ENCODE peak calls at places on chromosomes 13 and 19, in ten cellular contexts. C is CD8-positive, alpha-beta T cell; L is endodermal cell; E is heart left ventricle; M is neuronal stem cell; A is thoracic aorta; W is ovary; I is thyroid gland; T is pancreas; X is adipocyte. J is an unnamed sample. For H3K4me1, the result is how much of the 10 kb centered on the place peaks cover.

GRCh38 chr19:16896098-16896912 is 7.5 kb downstream of the F2RL3 start:
- DNase-seq in W (peak), M (peak), X (peak), A (no peak), L (peak), E (no peak), T (peak), C (no peak), I (no peak), J (peak)

GRCh38 chr13:24911135-24911524 is 147.2 kb downstream of the RNF17 start:
- DNase-seq in A (no peak), L (no peak), W (no peak), E (no peak), I (no peak), T (no peak), X (peak), C (no peak), M (no peak), J (no peak)

GRCh38 chr19:17777840-17778620 is 16.9 kb upstream of the B3GNT3 start:
- DNase-seq in C (no peak), E (peak), W (peak), T (peak), L (peak), X (peak), M (peak), A (no peak), I (no peak), J (peak)

GRCh38 chr13:47858678-47859050 is 142.4 kb downstream of the SUCLA2 start:
- DNase-seq in E (no peak), L (no peak), T (no peak), C (no peak), A (no peak), X (peak), W (no peak), I (no peak), M (no peak), J (no peak)

GRCh38 chr19:14731200-14731599 is 41.4 kb downstream of the ZNF333 start:
- DNase-seq in X (no peak), L (no peak), I (no peak), M (no peak), W (no peak), A (no peak), T (no peak), C (no peak), E (no peak), J (no peak)

GRCh38 chr19:19115954-19116353 is 22.3 kb downstream of the TMEM161A start:
- DNase-seq in X (no peak), I (no peak), C (peak), T (peak), L (peak), W (no peak), E (no peak), A (no peak), M (no peak), J (peak)

GRCh38 chr19:1109697-1110671 is 6.2 kb downstream of the GPX4 start:
- DNase-seq in C (no peak), I (no peak), L (no peak), W (peak), T (no peak), E (no peak), M (no peak), X (no peak), A (no peak), J (no peak)

GRCh38 chr19:16363133-16363851 is 38.7 kb downstream of the KLF2 start:
- DNase-seq in A (no peak), I (peak), X (no peak), W (no peak), L (no peak), M (no peak), C (no peak), E (no peak), T (peak), J (peak)

GRCh38 chr13:101624210-101624922 is 171.9 kb downstream of the ITGBL1 start:
- DNase-seq in C (no peak), E (no peak), L (peak), T (no peak), X (no peak), A (no peak), W (no peak), M (no peak), I (no peak), J (no peak)

GRCh38 chr19:3161453-3161852 is 17.1 kb upstream of the S1PR4 start:
- DNase-seq in E (no peak), X (no peak), L (no peak), T (no peak), M (no peak), C (no peak), I (no peak), A (no peak), W (no peak), J (no peak)

GRCh38 chr19:984165-984967 is at the start of gene WDR18:
- DNase-seq in I (peak), M (peak), W (peak), L (peak), A (peak), X (peak), C (peak), T (peak), E (peak), J (peak)

GRCh38 chr13:97901716-97902115 is 51.8 kb upstream of the IPO5 start:
- DNase-seq in X (no peak), M (no peak), W (no peak), T (no peak), I (no peak), L (no peak), A (no peak), E (no peak), C (no peak), J (no peak)

GRCh38 chr19:3665681-3666544 is 34.4 kb downstream of the PIP5K1C start:
- DNase-seq in W (peak), M (peak), T (peak), X (peak), E (peak), C (peak), L (peak), I (peak), A (peak), J (peak)

GRCh38 chr19:7959209-7959608 is 15.7 kb upstream of the TIMM44 start:
- DNase-seq in T (no peak), C (no peak), L (no peak), X (no peak), W (no peak), I (no peak), A (no peak), E (no peak), M (no peak), J (no peak)

GRCh38 chr13:107838592-107839161 is 376.7 kb downstream of the LIG4 start:
- DNase-seq in C (no peak), I (no peak), T (no peak), X (no peak), M (no peak), L (peak), E (no peak), W (no peak), A (no peak), J (no peak)

GRCh38 chr19:39599116-39599515 is 3.2 kb upstream of the LGALS13 start:
- DNase-seq in X (peak), E (no peak), C (no peak), L (peak), M (peak), W (no peak), A (no peak), T (no peak), I (peak), J (no peak)

GRCh38 chr13:27371932-27372331 is 52.5 kb upstream of the GTF3A start:
- DNase-seq in T (peak), C (no peak), L (no peak), A (no peak), W (no peak), E (no peak), X (no peak), M (no peak), I (no peak), J (no peak)

GRCh38 chr19:55069137-55069858 is 6.3 kb upstream of the RDH13 start:
- DNase-seq in X (peak), A (no peak), W (no peak), E (no peak), T (peak), M (no peak), I (peak), C (no peak), L (peak), J (peak)

GRCh38 chr13:98447881-98448641 is 128.8 kb downstream of the STK24 start:
- DNase-seq in E (peak), X (no peak), C (no peak), T (no peak), A (no peak), M (peak), W (peak), I (peak), L (peak), J (no peak)

GRCh38 chr19:2803486-2804155 is 16.0 kb upstream of the ZNF554 start:
- DNase-seq in L (no peak), I (no peak), A (no peak), W (no peak), M (no peak), X (no peak), E (no peak), C (no peak), T (no peak), J (no peak)

GRCh38 chr19:14434543-14435319 is 1.6 kb downstream of the PKN1 start:
- DNase-seq in E (peak), X (peak), A (peak), I (peak), W (no peak), T (peak), L (no peak), C (no peak), M (no peak), J (peak)

GRCh38 chr19:50723735-50724521 is 764 bp downstream of the CLEC11A start:
- DNase-seq in E (no peak), L (no peak), T (no peak), A (no peak), X (no peak), I (no peak), W (peak), C (no peak), M (no peak), J (no peak)

GRCh38 chr13:23488442-23488841 is 54.9 kb upstream of the SACS start:
- DNase-seq in L (no peak), W (no peak), I (no peak), M (no peak), E (peak), C (no peak), A (no peak), T (no peak), X (no peak), J (no peak)

GRCh38 chr19:29563688-29564087 is 37.9 kb downstream of the VSTM2B start:
- DNase-seq in T (no peak), W (no peak), A (no peak), L (no peak), M (no peak), E (no peak), C (no peak), I (no peak), X (no peak), J (no peak)

GRCh38 chr19:58243351-58243750 is 14.6 kb downstream of the ZNF544 start:
- DNase-seq in W (no peak), I (no peak), X (no peak), C (no peak), M (no peak), L (no peak), E (no peak), A (no peak), T (no peak), J (no peak)

GRCh38 chr19:592101-592500 is 2.4 kb downstream of the HCN2 start:
- DNase-seq in L (no peak), I (no peak), T (no peak), W (no peak), C (no peak), A (no peak), M (no peak), X (no peak), E (no peak), J (no peak)

GRCh38 chr19:49741210-49741844 is 21.8 kb downstream of the TSKS start:
- DNase-seq in A (no peak), W (no peak), C (no peak), L (no peak), T (no peak), I (no peak), M (no peak), X (no peak), E (no peak), J (no peak)

GRCh38 chr19:2763687-2764086 is 19.4 kb downstream of the SGTA start:
- DNase-seq in T (no peak), A (no peak), L (no peak), E (no peak), W (no peak), I (no peak), X (no peak), C (no peak), M (no peak), J (no peak)

GRCh38 chr13:112448621-112449544 is 72.7 kb downstream of the SPACA7 start:
- DNase-seq in I (no peak), A (no peak), T (no peak), W (no peak), X (no peak), M (no peak), L (peak), E (no peak), C (no peak), J (no peak)

GRCh38 chr13:84096221-84096620 is 213.9 kb upstream of the SLITRK1 start:
- DNase-seq in C (no peak), M (no peak), T (no peak), X (peak), A (no peak), E (no peak), I (no peak), L (no peak), W (no peak), J (no peak)

GRCh38 chr19:55635856-55636440 is 4.9 kb upstream of the ZNF580 start:
- DNase-seq in X (no peak), L (no peak), T (no peak), C (no peak), W (peak), I (no peak), E (no peak), A (no peak), M (no peak), J (no peak)

GRCh38 chr13:75079226-75079625 is 402.7 kb downstream of the TBC1D4 start:
- DNase-seq in M (no peak), E (no peak), A (no peak), W (no peak), X (no peak), C (no peak), T (no peak), I (no peak), L (no peak), J (no peak)

GRCh38 chr13:81929988-81930387 is 1589.1 kb upstream of the SPRY2 start:
- DNase-seq in A (no peak), C (no peak), W (no peak), T (no peak), M (peak), L (peak), I (no peak), E (no peak), X (peak), J (no peak)

GRCh38 chr19:38395381-38396127 is 7.1 kb downstream of the SPRED3 start:
- DNase-seq in I (no peak), W (no peak), T (no peak), C (no peak), A (no peak), L (no peak), X (no peak), E (no peak), M (no peak), J (no peak)

GRCh38 chr19:56316728-56317127 is 2.1 kb upstream of the ZSCAN5A start:
- DNase-seq in C (no peak), A (no peak), W (no peak), T (no peak), X (no peak), I (no peak), M (no peak), E (no peak), L (no peak), J (no peak)

GRCh38 chr13:101556676-101557121 is 104.2 kb downstream of the ITGBL1 start:
- DNase-seq in X (peak), I (no peak), E (no peak), L (no peak), W (no peak), A (no peak), T (no peak), M (no peak), C (no peak), J (no peak)

GRCh38 chr13:24251525-24251924 is 57.9 kb upstream of the C1QTNF9 start:
- DNase-seq in T (no peak), E (no peak), M (no peak), X (no peak), C (peak), A (no peak), W (no peak), L (no peak), I (peak), J (no peak)

DNA sequence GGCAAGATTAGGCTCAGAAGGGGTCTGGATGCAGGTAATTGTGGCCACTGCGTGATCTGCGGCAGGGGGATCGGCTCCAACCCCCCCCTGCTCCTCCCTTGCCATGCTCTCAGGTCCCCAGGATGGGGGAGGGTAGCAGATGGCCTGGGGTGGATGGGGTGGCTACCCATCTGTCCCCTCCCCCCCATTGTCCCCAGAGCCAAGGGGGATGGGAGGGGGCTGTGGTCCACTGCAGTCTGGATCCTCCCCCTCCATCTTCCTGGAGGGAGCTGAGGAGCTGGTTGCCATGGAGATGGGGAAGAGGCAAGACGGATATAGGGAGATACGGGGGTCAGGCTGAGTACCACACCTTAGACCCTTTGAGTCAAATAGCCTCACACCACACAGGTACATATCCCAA is 1.6 kb upstream of the NOVA2 start:
- DNase-seq in M (no peak), X (no peak), I (no peak), W (no peak), C (no peak), E (no peak), A (no peak), L (no peak), T (no peak), J (no peak)
- H3K4me1 ChIP-seq in M (under half), X (under half), I (under half), W (under half), C (under half), E (under half), A (under half), L (under half), T (under half), J (under half)

DNA sequence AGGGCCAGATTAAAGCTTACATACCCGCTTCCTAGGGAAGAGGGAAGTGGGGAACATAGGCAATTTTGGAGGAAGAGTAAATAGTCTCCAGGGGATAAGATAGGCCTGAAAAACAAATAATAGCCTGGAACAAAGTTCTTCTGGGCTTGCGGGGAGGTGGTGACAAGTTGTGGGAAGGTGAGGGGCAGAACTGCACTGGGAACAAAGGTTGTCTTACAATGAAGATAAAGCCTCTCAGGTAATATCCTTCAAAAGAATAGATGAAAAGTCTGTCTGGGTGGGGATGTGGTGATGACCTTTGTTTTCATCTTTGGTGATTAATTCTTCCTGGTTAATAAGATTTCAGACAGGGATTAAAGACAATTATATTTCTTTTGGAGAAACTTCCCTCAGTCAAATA is 68.8 kb downstream of the CBY2 start:
- DNase-seq in E (no peak), W (no peak), L (no peak), I (no peak), A (no peak), X (no peak), M (no peak), T (no peak), C (no peak), J (no peak)
- H3K4me1 ChIP-seq in E (under half), W (under half), L (under half), I (under half), A (under half), X (under half), M (under half), T (under half), C (under half), J (under half)

DNA sequence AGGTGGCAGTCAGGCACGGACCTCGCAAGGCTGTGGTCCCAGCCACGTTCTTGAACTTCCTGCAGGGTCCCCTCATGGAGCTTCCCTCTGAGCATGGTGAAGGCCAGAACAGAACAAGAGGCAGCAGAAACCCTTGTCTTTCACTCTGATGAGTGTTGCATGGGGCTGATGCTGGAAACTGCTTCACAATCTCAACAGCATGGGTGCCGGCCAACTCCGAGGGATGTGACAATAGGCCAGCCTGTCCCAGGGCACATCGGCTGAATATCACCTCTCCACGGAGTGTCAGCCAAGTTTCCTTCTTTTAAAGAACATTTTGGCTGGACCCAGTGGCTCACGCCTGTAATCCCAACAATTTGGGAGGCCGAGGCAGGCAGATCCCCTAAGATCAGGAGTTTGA is 173.9 kb downstream of the FOXO1 start:
- DNase-seq in C (no peak), W (no peak), T (no peak), L (no peak), X (no peak), M (no peak), I (no peak), A (no peak), E (peak), J (no peak)
- H3K4me1 ChIP-seq in C (half or more), W (under half), T (under half), L (under half), X (under half), M (under half), I (under half), A (under half), E (under half), J (under half)

GRCh38 chr19:41427647-41428480 is 690 bp upstream of the B3GNT8 start:
- DNase-seq in A (no peak), C (peak), I (peak), W (peak), X (no peak), T (no peak), L (peak), E (no peak), M (no peak), J (peak)

GRCh38 chr19:41431426-41432386 is 4.5 kb upstream of the B3GNT8 start:
- DNase-seq in L (peak), T (no peak), X (peak), A (no peak), W (no peak), E (peak), C (no peak), I (peak), M (no peak), J (peak)

GRCh38 chr19:41428481-41428859 is 1.3 kb upstream of the B3GNT8 start:
- DNase-seq in M (no peak), L (no peak), E (no peak), T (no peak), I (no peak), W (no peak), A (no peak), X (no peak), C (no peak), J (no peak)

GRCh38 chr19:41433171-41433570 is 6.0 kb upstream of the B3GNT8 start:
- DNase-seq in M (no peak), A (no peak), W (no peak), C (no peak), L (no peak), E (no peak), T (no peak), I (no peak), X (no peak), J (no peak)

GRCh38 chr19:41430907-41431306 is 3.7 kb upstream of the B3GNT8 start:
- DNase-seq in T (no peak), A (no peak), I (no peak), E (no peak), M (no peak), W (no peak), C (no peak), L (no peak), X (no peak), J (no peak)
- H3K4me1 ChIP-seq in T (under half), A (under half), I (under half), E (under half), M (under half), W (under half), C (under half), L (under half), X (under half), J (under half)

GRCh38 chr19:35316560-35316959 is 12.4 kb upstream of the CD22 start:
- DNase-seq in W (no peak), T (no peak), C (no peak), I (no peak), L (no peak), E (no peak), A (no peak), M (no peak), X (no peak), J (no peak)

GRCh38 chr19:35314031-35314430 is 15.0 kb upstream of the CD22 start:
- DNase-seq in L (no peak), M (no peak), C (no peak), I (no peak), A (no peak), X (no peak), E (no peak), W (no peak), T (no peak), J (no peak)

GRCh38 chr19:35315883-35316282 is 13.1 kb upstream of the CD22 start:
- DNase-seq in I (no peak), T (no peak), M (no peak), A (no peak), C (no peak), W (no peak), L (no peak), X (no peak), E (no peak), J (no peak)

GRCh38 chr19:35313614-35314013 is 15.4 kb upstream of the CD22 start:
- DNase-seq in L (peak), M (no peak), C (no peak), W (no peak), A (no peak), T (no peak), I (no peak), E (no peak), X (no peak), J (no peak)

GRCh38 chr19:35314858-35315470 is 14.0 kb upstream of the CD22 start:
- DNase-seq in X (no peak), M (no peak), A (no peak), I (no peak), C (no peak), T (no peak), W (no peak), E (no peak), L (peak), J (no peak)
- H3K4me1 ChIP-seq in X (under half), M (under half), A (under half), I (under half), C (under half), T (under half), W (under half), E (under half), L (under half), J (under half)

J was measured in lower lobe of right lung.